ENCODE peak calls at places on chromosomes 12 and 14, in eight cellular contexts. R is activated CD4-positive, CD25-positive, alpha-beta regulatory T cell; C is GM12892; Y is aorta; S is dorsolateral prefrontal cortex; L is AG20443; P is NCI-H1436; D is HFF-Myc. G is an unnamed sample.

GRCh38 chr12:48882325-48882687 is 16.6 kb upstream of the RND1 start:
- DNase-seq in R (no peak), C (no peak), Y (no peak), S (no peak), L (peak), P (no peak), D (no peak), G (no peak)

GRCh38 chr14:100592972-100593371 is 5.8 kb upstream of the BEGAIN start:
- DNase-seq in R (no peak), C (no peak), Y (peak), S (no peak), L (no peak), P (no peak), D (no peak), G (no peak)

GRCh38 chr14:25658988-25659387 is 609.0 kb upstream of the STXBP6 start:
- DNase-seq in R (no peak), C (no peak), Y (no peak), S (no peak), L (no peak), P (no peak), D (no peak), G (no peak)

GRCh38 chr12:82314406-82314892 is 43.7 kb downstream of the CCDC59 start:
- DNase-seq in R (no peak), C (no peak), Y (no peak), S (no peak), L (no peak), P (no peak), D (no peak), G (no peak)

GRCh38 chr14:86858043-86858442 is 1134.9 kb downstream of the GALC start:
- DNase-seq in R (no peak), C (no peak), Y (no peak), S (no peak), L (peak), P (no peak), D (peak), G (no peak)

GRCh38 chr14:69632154-69632553 is 20.8 kb downstream of the SUSD6 start:
- DNase-seq in R (no peak), C (no peak), Y (no peak), S (no peak), L (no peak), P (no peak), D (no peak), G (no peak)

GRCh38 chr12:20438307-20438779 is 70.0 kb downstream of the PDE3A start:
- DNase-seq in R (no peak), C (no peak), Y (no peak), S (no peak), L (peak), P (no peak), D (peak), G (no peak)

GRCh38 chr14:60655898-60656754 is 6.8 kb upstream of the SIX1 start:
- DNase-seq in R (no peak), C (no peak), Y (no peak), S (no peak), L (no peak), P (peak), D (no peak), G (no peak)

GRCh38 chr14:21652209-21652808 is 1.3 kb upstream of the OR4E2 start:
- DNase-seq in R (no peak), C (no peak), Y (no peak), S (no peak), L (no peak), P (no peak), D (no peak), G (peak)

GRCh38 chr12:103973909-103974308 is 8.2 kb downstream of the TDG start:
- DNase-seq in R (no peak), C (no peak), Y (no peak), S (no peak), L (no peak), P (no peak), D (no peak), G (no peak)

GRCh38 chr14:68246074-68246980 is 426.7 kb downstream of the RAD51B start:
- DNase-seq in R (no peak), C (no peak), Y (no peak), S (no peak), L (no peak), P (no peak), D (no peak), G (no peak)

GRCh38 chr12:95838125-95838524 is 20.6 kb upstream of the SNRPF start:
- DNase-seq in R (no peak), C (no peak), Y (no peak), S (no peak), L (peak), P (no peak), D (peak), G (no peak)

GRCh38 chr12:89157413-89157812 is 194.9 kb downstream of the DUSP6 start:
- DNase-seq in R (no peak), C (no peak), Y (no peak), S (no peak), L (no peak), P (no peak), D (no peak), G (no peak)

GRCh38 chr12:50924439-50925341 is 27.7 kb upstream of the HIGD1C start:
- DNase-seq in R (no peak), C (peak), Y (peak), S (peak), L (peak), P (peak), D (peak), G (peak)

GRCh38 chr14:20262642-20263128 is 23.6 kb downstream of the OR11H4 start:
- DNase-seq in R (no peak), C (no peak), Y (no peak), S (no peak), L (peak), P (no peak), D (peak), G (no peak)

GRCh38 chr12:63862187-63863107 is 17.9 kb downstream of the SRGAP1 start:
- DNase-seq in R (no peak), C (no peak), Y (no peak), S (no peak), L (peak), P (no peak), D (no peak), G (no peak)

GRCh38 chr14:105292810-105293711 is 7.7 kb downstream of the BRF1 start:
- DNase-seq in R (no peak), C (no peak), Y (no peak), S (no peak), L (no peak), P (no peak), D (no peak), G (no peak)

GRCh38 chr12:44876554-44877275 is 600 bp upstream of the NELL2 start:
- DNase-seq in R (no peak), C (peak), Y (peak), S (peak), L (peak), P (peak), D (no peak), G (peak)

GRCh38 chr12:124457287-124458219 is 109.9 kb downstream of the NCOR2 start:
- DNase-seq in R (no peak), C (peak), Y (peak), S (peak), L (peak), P (no peak), D (no peak), G (peak)

GRCh38 chr12:39138268-39138667 is 232.9 kb upstream of the CPNE8 start:
- DNase-seq in R (no peak), C (no peak), Y (no peak), S (no peak), L (no peak), P (no peak), D (no peak), G (no peak)

GRCh38 chr14:88765130-88765529 is 27.6 kb downstream of the EML5 start:
- DNase-seq in R (no peak), C (no peak), Y (no peak), S (no peak), L (no peak), P (no peak), D (peak), G (no peak)

GRCh38 chr14:86790408-86791364 is 1202.3 kb downstream of the GALC start:
- DNase-seq in R (no peak), C (no peak), Y (no peak), S (no peak), L (no peak), P (no peak), D (no peak), G (no peak)

GRCh38 chr14:103861413-103862392 is 14.3 kb upstream of the PPP1R13B start:
- DNase-seq in R (no peak), C (no peak), Y (peak), S (no peak), L (peak), P (no peak), D (no peak), G (no peak)

GRCh38 chr14:102994689-102995088 is 62.7 kb downstream of the CDC42BPB start:
- DNase-seq in R (no peak), C (no peak), Y (no peak), S (no peak), L (no peak), P (no peak), D (no peak), G (no peak)

GRCh38 chr14:63656194-63656593 is 14.5 kb upstream of the WDR89 start:
- DNase-seq in R (no peak), C (no peak), Y (no peak), S (no peak), L (no peak), P (no peak), D (no peak), G (no peak)

GRCh38 chr14:61661471-61661988 is 33.8 kb upstream of the HIF1A start:
- DNase-seq in R (no peak), C (no peak), Y (no peak), S (no peak), L (no peak), P (no peak), D (no peak), G (no peak)

GRCh38 chr12:100345020-100345767 is 11.7 kb upstream of the SLC17A8 start:
- DNase-seq in R (no peak), C (no peak), Y (no peak), S (no peak), L (no peak), P (no peak), D (no peak), G (no peak)

GRCh38 chr14:72291908-72292688 is 359.9 kb downstream of the RGS6 start:
- DNase-seq in R (no peak), C (peak), Y (no peak), S (no peak), L (peak), P (no peak), D (peak), G (peak)

GRCh38 chr12:57079821-57080220 is 1.2 kb upstream of the NEMP1 start:
- DNase-seq in R (no peak), C (no peak), Y (no peak), S (no peak), L (no peak), P (no peak), D (no peak), G (no peak)

GRCh38 chr12:115451785-115452736 is 768.1 kb upstream of the TBX3 start:
- DNase-seq in R (no peak), C (peak), Y (no peak), S (no peak), L (peak), P (peak), D (no peak), G (peak)

GRCh38 chr14:50053935-50054334 is 62.4 kb downstream of the VCPKMT start:
- DNase-seq in R (no peak), C (no peak), Y (no peak), S (no peak), L (no peak), P (no peak), D (no peak), G (no peak)

GRCh38 chr14:63438065-63438757 is 105.0 kb downstream of the PPP2R5E start:
- DNase-seq in R (no peak), C (no peak), Y (peak), S (no peak), L (peak), P (no peak), D (peak), G (peak)

GRCh38 chr14:64296561-64296960 is 2.4 kb upstream of the ESR2 start:
- DNase-seq in R (no peak), C (no peak), Y (no peak), S (no peak), L (no peak), P (no peak), D (no peak), G (no peak)

G was measured in cerebellum.